ENCODE peak calls at places on chromosomes 2 and 18, in nine cellular contexts. One of them, this sample, is unnamed.

GRCh38 chr2:145906356-145906755 is 1386.4 kb upstream of the ZEB2 start:
- DNase-seq in endodermal cell: peak
- DNase-seq in IMR-90: peak
- DNase-seq in GOT3: no peak
- DNase-seq in mammary epithelial cell: peak
- DNase-seq in brain microvascular endothelial cell: peak
- DNase-seq in psoas muscle: no peak
- DNase-seq in HFFc6: no peak
- DNase-seq in activated CD8-positive, alpha-beta memory T cell treated with anti-CD3 and anti-CD28 coated beads for 4 hours: no peak
- DNase-seq in this sample: no peak

GRCh38 chr2:239440511-239440959 is 39.7 kb upstream of the HDAC4 start:
- DNase-seq in endodermal cell: peak
- DNase-seq in HFFc6: no peak
- DNase-seq in activated CD8-positive, alpha-beta memory T cell treated with anti-CD3 and anti-CD28 coated beads for 4 hours: no peak
- DNase-seq in psoas muscle: no peak
- DNase-seq in brain microvascular endothelial cell: no peak
- DNase-seq in mammary epithelial cell: no peak
- DNase-seq in GOT3: no peak
- DNase-seq in IMR-90: no peak
- DNase-seq in this sample: no peak

GRCh38 chr2:31312898-31313297 is 78.9 kb downstream of the EHD3 start:
- DNase-seq in GOT3: no peak
- DNase-seq in mammary epithelial cell: no peak
- DNase-seq in endodermal cell: no peak
- DNase-seq in IMR-90: peak
- DNase-seq in activated CD8-positive, alpha-beta memory T cell treated with anti-CD3 and anti-CD28 coated beads for 4 hours: no peak
- DNase-seq in psoas muscle: no peak
- DNase-seq in HFFc6: no peak
- DNase-seq in brain microvascular endothelial cell: peak
- DNase-seq in this sample: no peak

GRCh38 chr2:69298261-69298660 is 88.8 kb downstream of the GFPT1 start:
- DNase-seq in endodermal cell: no peak
- DNase-seq in GOT3: peak
- DNase-seq in activated CD8-positive, alpha-beta memory T cell treated with anti-CD3 and anti-CD28 coated beads for 4 hours: no peak
- DNase-seq in brain microvascular endothelial cell: peak
- DNase-seq in IMR-90: peak
- DNase-seq in psoas muscle: no peak
- DNase-seq in HFFc6: peak
- DNase-seq in mammary epithelial cell: peak
- DNase-seq in this sample: peak

GRCh38 chr2:143489135-143489534 is 359.9 kb downstream of the ARHGAP15 start:
- DNase-seq in endodermal cell: no peak
- DNase-seq in mammary epithelial cell: peak
- DNase-seq in activated CD8-positive, alpha-beta memory T cell treated with anti-CD3 and anti-CD28 coated beads for 4 hours: no peak
- DNase-seq in GOT3: no peak
- DNase-seq in HFFc6: peak
- DNase-seq in IMR-90: peak
- DNase-seq in psoas muscle: no peak
- DNase-seq in brain microvascular endothelial cell: peak
- DNase-seq in this sample: peak

GRCh38 chr2:127049927-127050802 is 56.8 kb downstream of the BIN1 start:
- DNase-seq in activated CD8-positive, alpha-beta memory T cell treated with anti-CD3 and anti-CD28 coated beads for 4 hours: no peak
- DNase-seq in mammary epithelial cell: peak
- DNase-seq in GOT3: no peak
- DNase-seq in IMR-90: peak
- DNase-seq in endodermal cell: peak
- DNase-seq in HFFc6: no peak
- DNase-seq in brain microvascular endothelial cell: peak
- DNase-seq in psoas muscle: peak
- DNase-seq in this sample: no peak

GRCh38 chr2:219362524-219363164 is 25.1 kb downstream of the DNPEP start:
- DNase-seq in HFFc6: peak
- DNase-seq in IMR-90: peak
- DNase-seq in GOT3: peak
- DNase-seq in endodermal cell: no peak
- DNase-seq in psoas muscle: peak
- DNase-seq in activated CD8-positive, alpha-beta memory T cell treated with anti-CD3 and anti-CD28 coated beads for 4 hours: no peak
- DNase-seq in mammary epithelial cell: peak
- DNase-seq in brain microvascular endothelial cell: peak
- DNase-seq in this sample: peak

GRCh38 chr18:47054369-47054768 is 18.9 kb upstream of the ELOA2 start:
- DNase-seq in psoas muscle: no peak
- DNase-seq in endodermal cell: no peak
- DNase-seq in GOT3: no peak
- DNase-seq in IMR-90: no peak
- DNase-seq in brain microvascular endothelial cell: no peak
- DNase-seq in mammary epithelial cell: no peak
- DNase-seq in HFFc6: no peak
- DNase-seq in activated CD8-positive, alpha-beta memory T cell treated with anti-CD3 and anti-CD28 coated beads for 4 hours: no peak
- DNase-seq in this sample: no peak

GRCh38 chr2:239832995-239833727 is 192.0 kb downstream of the NDUFA10 start:
- DNase-seq in mammary epithelial cell: no peak
- DNase-seq in HFFc6: no peak
- DNase-seq in activated CD8-positive, alpha-beta memory T cell treated with anti-CD3 and anti-CD28 coated beads for 4 hours: no peak
- DNase-seq in GOT3: no peak
- DNase-seq in endodermal cell: peak
- DNase-seq in psoas muscle: no peak
- DNase-seq in IMR-90: no peak
- DNase-seq in brain microvascular endothelial cell: no peak
- DNase-seq in this sample: no peak

GRCh38 chr2:71821856-71822255 is 325.8 kb downstream of the CYP26B1 start:
- DNase-seq in IMR-90: no peak
- DNase-seq in brain microvascular endothelial cell: no peak
- DNase-seq in activated CD8-positive, alpha-beta memory T cell treated with anti-CD3 and anti-CD28 coated beads for 4 hours: no peak
- DNase-seq in mammary epithelial cell: no peak
- DNase-seq in GOT3: no peak
- DNase-seq in psoas muscle: no peak
- DNase-seq in endodermal cell: no peak
- DNase-seq in HFFc6: peak
- DNase-seq in this sample: peak

This sample was measured in HS-5.